ENCODE peak calls at places on chromosomes 3 and 15, in six cellular contexts. J is colonic mucosa, P is left lung, T is tibial artery, G is pancreas, V is neural progenitor cell. B is an unnamed sample.

GRCh38 chr15:82530006-82530405 is 10.3 kb downstream of the RPS17 start:
- DNase-seq in J (no peak), P (no peak), T (no peak), G (no peak), V (no peak), B (no peak)

GRCh38 chr3:175212896-175213295 is 353.8 kb downstream of the NAALADL2 start:
- DNase-seq in J (no peak), P (no peak), T (no peak), G (no peak), V (no peak), B (peak; percentile 4)

GRCh38 chr15:98853161-98853560 is 154.4 kb downstream of the PGPEP1L start:
- DNase-seq in J (peak; percentile 95), P (peak; percentile 89), T (peak; percentile 88), G (peak; percentile 70), V (peak; percentile 82), B (no peak)

GRCh38 chr3:28835751-28836150 is 445.1 kb upstream of the RBMS3 start:
- DNase-seq in J (no peak), P (peak; percentile 44), T (no peak), G (peak; percentile 49), V (peak; percentile 3), B (no peak)

GRCh38 chr3:4350789-4351163 is 47.6 kb downstream of the SETMAR start:
- DNase-seq in J (peak; percentile 50), P (no peak), T (no peak), G (no peak), V (peak; percentile 67), B (peak; percentile 44)

GRCh38 chr15:70102827-70103226 is 5.1 kb upstream of the TLE3 start:
- DNase-seq in J (no peak), P (no peak), T (no peak), G (no peak), V (no peak), B (no peak)

GRCh38 chr3:112101946-112102345 is 15.8 kb downstream of the C3orf52 start:
- DNase-seq in J (no peak), P (no peak), T (no peak), G (no peak), V (no peak), B (peak; percentile 83)

GRCh38 chr3:123202451-123202850 is 708 bp downstream of the SEC22A start:
- DNase-seq in J (no peak), P (no peak), T (no peak), G (no peak), V (peak; percentile 28), B (peak; percentile 19)

GRCh38 chr15:101689901-101690300 is 34.4 kb downstream of the TARS3 start:
- DNase-seq in J (no peak), P (no peak), T (no peak), G (no peak), V (no peak), B (no peak)

GRCh38 chr3:43926073-43926472 is 235.3 kb downstream of the ABHD5 start:
- DNase-seq in J (no peak), P (no peak), T (no peak), G (no peak), V (no peak), B (no peak)

GRCh38 chr3:170780955-170781354 is 89.0 kb downstream of the RPL22L1 start:
- DNase-seq in J (no peak), P (no peak), T (no peak), G (no peak), V (no peak), B (peak; percentile 8)

GRCh38 chr3:148852271-148853000 is 12.7 kb upstream of the CPA3 start:
- DNase-seq in J (no peak), P (no peak), T (no peak), G (no peak), V (no peak), B (no peak)

GRCh38 chr3:7469866-7470265 is 609.0 kb downstream of the GRM7 start:
- DNase-seq in J (no peak), P (no peak), T (no peak), G (no peak), V (no peak), B (no peak)

GRCh38 chr15:93088200-93088980 is 621 bp downstream of the RGMA start:
- DNase-seq in J (no peak), P (peak; percentile 83), T (peak; percentile 39), G (peak; percentile 44), V (peak; percentile 84), B (peak; percentile 28)

GRCh38 chr3:150877303-150877702 is 27.9 kb downstream of the MINDY4B start:
- DNase-seq in J (no peak), P (no peak), T (no peak), G (no peak), V (no peak), B (no peak)

GRCh38 chr15:84398763-84399701 is 163.5 kb downstream of the GOLGA6L4 start:
- DNase-seq in J (peak; percentile 14), P (peak; percentile 75), T (no peak), G (no peak), V (no peak), B (no peak)

GRCh38 chr3:48926425-48927392 is 8.1 kb downstream of the ARIH2 start:
- DNase-seq in J (no peak), P (no peak), T (no peak), G (no peak), V (no peak), B (no peak)

GRCh38 chr15:91824256-91824655 is 29.3 kb upstream of the SLCO3A1 start:
- DNase-seq in J (no peak), P (no peak), T (no peak), G (no peak), V (no peak), B (no peak)

GRCh38 chr3:71130516-71131384 is 452.8 kb downstream of the FOXP1 start:
- DNase-seq in J (peak; percentile 82), P (peak; percentile 69), T (peak; percentile 76), G (peak; percentile 30), V (peak; percentile 34), B (peak; percentile 30)

GRCh38 chr3:67011414-67012131 is 13.5 kb downstream of the KBTBD8 start:
- DNase-seq in J (no peak), P (no peak), T (no peak), G (no peak), V (no peak), B (no peak)

GRCh38 chr3:161409069-161409468 is 37.8 kb upstream of the SPTSSB start:
- DNase-seq in J (peak; percentile 36), P (no peak), T (no peak), G (no peak), V (peak; percentile 74), B (peak; percentile 54)

DNA sequence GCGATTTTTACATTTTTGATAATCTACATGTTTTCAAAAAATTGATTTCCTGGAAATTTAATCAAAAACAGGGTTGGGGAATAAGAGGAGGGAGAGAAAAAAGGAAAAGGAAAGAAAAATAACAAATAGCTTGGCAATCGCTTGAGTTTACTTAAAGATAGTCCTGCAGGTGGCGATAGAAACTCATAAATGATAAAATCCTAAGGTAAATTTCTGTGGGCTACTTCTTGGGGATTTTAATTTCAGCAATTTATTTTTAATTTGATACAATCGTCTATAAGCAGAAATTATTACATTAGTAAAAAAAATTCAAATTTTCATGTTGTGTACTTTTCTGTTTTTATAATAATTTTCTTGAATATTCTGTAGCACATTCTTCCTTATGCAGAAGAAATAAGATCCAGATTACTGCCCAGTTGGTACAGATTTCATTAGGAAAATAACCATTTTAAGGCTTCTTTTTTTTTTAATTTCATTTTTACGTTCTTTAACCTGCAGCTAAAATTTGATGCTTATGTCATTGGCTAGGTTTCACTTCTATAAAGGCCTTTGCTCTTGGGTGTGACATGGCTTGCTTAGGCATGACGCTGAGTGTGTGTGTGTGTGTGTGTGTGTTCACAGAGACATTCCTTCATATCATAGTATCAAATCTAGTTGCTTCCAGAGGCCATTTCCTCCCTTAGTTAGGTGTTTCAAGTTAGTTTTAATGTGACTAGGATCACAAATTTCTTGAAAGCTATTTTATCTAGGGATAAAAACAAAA is 181.8 kb downstream of the MCTP2 start:
- DNase-seq in J (peak; percentile 47), P (no peak), T (no peak), G (no peak), V (peak; percentile 62), B (peak; percentile 7)
- TF ChIP-seq CTCF in J (peak; percentile 34), P (peak; percentile 48), T (peak; percentile 47), G (no peak), V (peak; percentile 80), B (peak; percentile 76)

GRCh38 chr3:129608936-129609590 is 2.6 kb upstream of the PLXND1 start:
- DNase-seq in J (no peak), P (no peak), T (no peak), G (no peak), V (no peak), B (no peak)

GRCh38 chr3:129608087-129608935 is 1.8 kb upstream of the PLXND1 start:
- DNase-seq in J (no peak), P (no peak), T (no peak), G (no peak), V (peak; percentile 63), B (no peak)

GRCh38 chr3:129611446-129611800 is 4.9 kb upstream of the PLXND1 start:
- DNase-seq in J (no peak), P (peak; percentile 50), T (no peak), G (peak; percentile 16), V (no peak), B (no peak)

GRCh38 chr3:129610276-129610675 is 3.8 kb upstream of the PLXND1 start:
- DNase-seq in J (no peak), P (no peak), T (no peak), G (peak; percentile 12), V (no peak), B (no peak)

DNA sequence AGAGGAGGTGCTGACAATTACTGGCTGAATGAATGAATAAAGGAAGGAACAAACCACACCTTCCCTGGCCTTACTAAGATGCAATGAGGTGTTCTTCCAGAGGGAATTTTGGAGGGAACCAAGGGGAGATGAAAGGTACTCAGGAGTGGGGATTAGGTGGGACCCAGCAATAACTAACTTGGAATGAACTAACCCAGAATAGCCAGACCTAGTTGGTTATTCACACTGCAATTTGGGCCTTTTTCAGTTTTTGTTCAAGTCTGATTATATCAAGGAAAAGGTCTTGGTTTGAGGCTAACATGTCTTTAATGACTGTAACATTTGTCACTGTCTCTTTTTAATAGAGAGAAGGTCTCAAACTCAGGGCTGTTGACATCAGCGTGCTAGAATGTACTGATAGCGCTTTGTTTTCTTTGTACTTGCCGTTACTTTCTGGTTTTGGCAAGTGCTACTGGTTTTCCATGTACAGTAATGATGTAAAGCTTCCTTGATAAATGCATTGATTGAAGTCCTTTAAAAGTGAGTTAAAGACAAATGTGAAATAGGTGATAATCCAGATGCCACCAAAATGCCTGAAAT is 3.2 kb upstream of the PLXND1 start:
- DNase-seq in J (no peak), P (no peak), T (no peak), G (no peak), V (no peak), B (no peak)
- H3K27ac ChIP-seq in J (no peak overlapping the region), P (no peak overlapping the region), T (peak overlapping the region; percentile 99), G (no peak overlapping the region), V (no peak overlapping the region), B (no peak overlapping the region)

DNA sequence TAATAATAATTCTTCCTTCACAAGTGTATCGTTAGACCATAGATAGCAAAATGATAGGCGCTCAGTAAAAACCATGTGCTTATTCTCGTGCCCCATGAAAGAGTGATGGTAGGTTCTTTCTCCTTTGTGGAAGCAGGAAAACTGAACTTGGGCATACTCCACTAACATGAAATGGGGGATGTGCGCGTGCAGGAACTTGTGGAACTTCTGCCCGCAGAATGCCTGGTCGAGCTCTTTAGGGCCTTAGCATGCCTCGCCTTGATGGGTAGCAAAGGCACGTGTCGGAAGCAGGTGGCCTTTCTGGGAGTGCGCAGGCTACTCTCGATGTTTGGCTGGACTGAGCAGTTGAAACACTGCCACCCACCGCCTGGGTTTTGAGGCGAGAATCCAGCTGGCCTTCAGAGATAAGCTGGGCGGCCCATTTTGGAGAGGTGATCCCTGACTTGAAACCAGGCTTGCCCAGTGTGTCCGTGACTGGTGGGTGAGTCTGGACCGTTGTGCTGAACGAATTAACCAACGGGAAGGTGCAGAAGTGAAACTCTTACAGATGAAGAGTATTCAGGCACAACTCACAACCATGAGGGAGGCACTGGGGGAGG is 821 bp downstream of the PCCB start:
- DNase-seq in J (peak; percentile 67), P (peak; percentile 80), T (peak; percentile 61), G (peak; percentile 73), V (peak; percentile 47), B (no peak)
- TF ChIP-seq CTCF in J (no peak), P (no peak), T (no peak), G (no peak), V (no peak), B (no peak)

GRCh38 chr3:2920103-2920502 is 190.1 kb downstream of the IL5RA start:
- DNase-seq in J (no peak), P (no peak), T (no peak), G (no peak), V (no peak), B (no peak)
- H3K27ac ChIP-seq in J (no peak overlapping the region), P (no peak overlapping the region), T (no peak overlapping the region), G (no peak overlapping the region), V (no peak overlapping the region), B (no peak overlapping the region)